ENCODE peak calls at places on chromosomes 3 and 15, in nine cellular contexts. D, B, Y, T, G, R, V, P and O are unnamed samples.
A peak's percentile ranks its signal among the peaks of the same experiment; 100 is the strongest.

GRCh38 chr3:40690696-40691597 is 166.2 kb downstream of the ZNF621 start:
- DNase-seq in D (peak; percentile 43), B (no peak), Y (peak; percentile 70), T (no peak), G (peak; percentile 48), R (no peak), V (no peak), P (no peak), O (peak; percentile 48)

GRCh38 chr15:55683366-55683765 is 59.6 kb downstream of the PRTG start:
- DNase-seq in D (peak; percentile 84), B (no peak), Y (no peak), T (no peak), G (no peak), R (no peak), V (no peak), P (no peak), O (peak; percentile 90)

GRCh38 chr3:149553781-149554451 is 79.4 kb downstream of the TM4SF4 start:
- DNase-seq in D (peak; percentile 90), B (no peak), Y (no peak), T (no peak), G (no peak), R (no peak), V (no peak), P (no peak), O (peak; percentile 100)

GRCh38 chr3:99647081-99647480 is 8.7 kb downstream of the COL8A1 start:
- DNase-seq in D (peak; percentile 71), B (no peak), Y (no peak), T (no peak), G (no peak), R (no peak), V (no peak), P (no peak), O (peak; percentile 85)

GRCh38 chr3:50132421-50133282 is 22.5 kb upstream of the SEMA3F start:
- DNase-seq in D (no peak), B (no peak), Y (no peak), T (no peak), G (no peak), R (no peak), V (no peak), P (no peak), O (no peak)

GRCh38 chr3:52126500-52126899 is 27.7 kb downstream of the POC1A start:
- DNase-seq in D (peak; percentile 20), B (no peak), Y (no peak), T (no peak), G (no peak), R (no peak), V (no peak), P (no peak), O (no peak)

GRCh38 chr15:66911131-66911700 is 154.2 kb upstream of the SMAD3 start:
- DNase-seq in D (no peak), B (no peak), Y (no peak), T (no peak), G (no peak), R (no peak), V (no peak), P (no peak), O (no peak)

GRCh38 chr3:191728186-191728585 is 267.2 kb downstream of the PYDC2 start:
- DNase-seq in D (no peak), B (no peak), Y (no peak), T (no peak), G (no peak), R (no peak), V (no peak), P (no peak), O (no peak)

GRCh38 chr15:73873889-73874511 is 636 bp downstream of the TBC1D21 start:
- DNase-seq in D (peak; percentile 74), B (peak; percentile 81), Y (peak; percentile 4), T (no peak), G (peak; percentile 24), R (peak; percentile 52), V (peak; percentile 20), P (no peak), O (peak; percentile 79)

GRCh38 chr3:136778865-136779264 is 26.7 kb upstream of the STAG1 start:
- DNase-seq in D (no peak), B (no peak), Y (peak; percentile 92), T (no peak), G (peak; percentile 63), R (no peak), V (no peak), P (no peak), O (peak; percentile 42)

GRCh38 chr15:55921744-55922143 is 71.7 kb downstream of the NEDD4 start:
- DNase-seq in D (no peak), B (no peak), Y (no peak), T (no peak), G (no peak), R (no peak), V (no peak), P (no peak), O (no peak)

GRCh38 chr3:191066669-191067068 is 132.4 kb upstream of the OSTN start:
- DNase-seq in D (peak; percentile 88), B (no peak), Y (no peak), T (no peak), G (peak; percentile 39), R (no peak), V (no peak), P (no peak), O (peak; percentile 45)

GRCh38 chr3:195425849-195426248 is 17.0 kb downstream of the ACAP2 start:
- DNase-seq in D (no peak), B (peak; percentile 74), Y (no peak), T (no peak), G (no peak), R (no peak), V (no peak), P (no peak), O (no peak)

GRCh38 chr3:197183582-197183981 is 114.8 kb downstream of the DLG1 start:
- DNase-seq in D (no peak), B (no peak), Y (no peak), T (no peak), G (no peak), R (no peak), V (no peak), P (no peak), O (no peak)